ENCODE peak calls at places on chromosomes 12 and 14, in eight cellular contexts. P, X, Z, H, J, T, M and S are unnamed samples.

GRCh38 chr12:41485203-41485602 is 297.1 kb downstream of the PDZRN4 start:
- DNase-seq in T (peak), H (no peak), Z (no peak), P (no peak), X (peak), M (no peak), J (no peak), S (no peak)

GRCh38 chr12:60152756-60153155 is 556.9 kb downstream of the SLC16A7 start:
- DNase-seq in T (no peak), J (no peak), H (no peak), P (no peak), M (no peak), Z (no peak), X (no peak), S (no peak)

GRCh38 chr14:44531648-44532047 is 24.6 kb upstream of the FSCB start:
- DNase-seq in P (peak), H (no peak), Z (no peak), X (no peak), M (peak), J (no peak), T (peak), S (no peak)

GRCh38 chr12:8018666-8019581 is 13.6 kb upstream of the FOXJ2 start:
- DNase-seq in M (peak), H (no peak), J (no peak), X (peak), T (no peak), P (no peak), Z (no peak), S (peak)

GRCh38 chr14:57085801-57086200 is 182.9 kb downstream of the EXOC5 start:
- DNase-seq in Z (no peak), P (no peak), T (no peak), H (no peak), X (no peak), J (no peak), M (no peak), S (no peak)

GRCh38 chr14:64294672-64295413 is 672 bp upstream of the ESR2 start:
- DNase-seq in P (peak), T (peak), J (peak), H (peak), Z (peak), X (peak), M (peak), S (peak)

GRCh38 chr14:77353469-77354141 is 23.3 kb downstream of the TMED8 start:
- DNase-seq in M (no peak), P (no peak), T (no peak), H (no peak), J (no peak), Z (no peak), X (no peak), S (no peak)

GRCh38 chr12:54164402-54165145 is 24.2 kb downstream of the SMUG1 start:
- DNase-seq in P (no peak), Z (no peak), T (no peak), X (no peak), M (no peak), H (no peak), J (no peak), S (no peak)

GRCh38 chr12:56086608-56087007 is 6.6 kb downstream of the ERBB3 start:
- DNase-seq in X (no peak), H (no peak), J (no peak), T (no peak), Z (no peak), P (no peak), M (peak), S (no peak)

GRCh38 chr14:102200690-102201368 is 61.1 kb downstream of the WDR20 start:
- DNase-seq in T (no peak), P (no peak), J (no peak), M (no peak), Z (no peak), H (no peak), X (peak), S (no peak)

GRCh38 chr14:76050250-76050649 is 64.7 kb downstream of the IFT43 start:
- DNase-seq in Z (no peak), T (no peak), J (no peak), M (no peak), P (no peak), X (no peak), H (no peak), S (no peak)

GRCh38 chr14:54330876-54331275 is 65.9 kb upstream of the CDKN3 start:
- DNase-seq in H (no peak), M (no peak), J (no peak), X (no peak), T (no peak), Z (no peak), P (no peak), S (no peak)

GRCh38 chr14:67167420-67168109 is 21.7 kb upstream of the GARIN2 start:
- DNase-seq in J (no peak), X (no peak), P (no peak), M (peak), T (peak), Z (no peak), H (no peak), S (no peak)

GRCh38 chr12:64706366-64706765 is 52.8 kb downstream of the GNS start:
- DNase-seq in P (no peak), H (no peak), T (peak), Z (no peak), M (peak), X (no peak), J (no peak), S (no peak)

GRCh38 chr12:131050463-131051154 is 96.9 kb downstream of the ADGRD1 start:
- DNase-seq in Z (no peak), T (no peak), M (no peak), P (no peak), H (no peak), J (peak), X (no peak), S (no peak)

GRCh38 chr14:45678163-45678562 is 425.2 kb upstream of the MIS18BP1 start:
- DNase-seq in P (no peak), J (no peak), X (no peak), M (no peak), H (no peak), T (no peak), Z (no peak), S (no peak)

GRCh38 chr14:35287481-35288013 is 4.6 kb upstream of the PSMA6 start:
- DNase-seq in M (peak), X (peak), J (no peak), Z (no peak), P (peak), H (peak), T (peak), S (no peak)

GRCh38 chr12:97006585-97006984 is 99.5 kb downstream of the NEDD1 start:
- DNase-seq in X (no peak), M (no peak), Z (no peak), P (no peak), T (no peak), H (no peak), J (no peak), S (no peak)

GRCh38 chr12:108561852-108562347 is 496 bp upstream of the ISCU start:
- DNase-seq in Z (no peak), P (no peak), X (no peak), M (peak), J (no peak), T (no peak), H (no peak), S (no peak)

GRCh38 chr12:28191690-28192089 is 1.4 kb downstream of the CCDC91 start:
- DNase-seq in T (peak), H (no peak), Z (no peak), M (peak), J (no peak), X (peak), P (peak), S (no peak)

GRCh38 chr12:5022465-5023061 is 21.1 kb upstream of the KCNA5 start:
- DNase-seq in Z (no peak), J (peak), T (peak), P (peak), X (peak), M (peak), H (no peak), S (peak)

GRCh38 chr12:127480775-127481314 is 786.1 kb upstream of the TMEM132C start:
- DNase-seq in T (no peak), J (no peak), H (no peak), X (no peak), M (no peak), Z (no peak), P (no peak), S (no peak)

GRCh38 chr12:6849976-6850560 is 1.0 kb downstream of the CDCA3 start:
- DNase-seq in M (no peak), T (no peak), H (no peak), X (no peak), Z (no peak), J (no peak), P (no peak), S (no peak)
- H3K4me3 ChIP-seq in M (peak), T (peak), H (no peak), X (peak), Z (no peak), J (no peak), P (peak), S (peak)

GRCh38 chr12:102958830-102959176 is 1.3 kb downstream of the ASCL1 start:
- DNase-seq in X (no peak), H (no peak), M (no peak), T (no peak), J (no peak), Z (no peak), P (no peak), S (no peak)
- H3K4me3 ChIP-seq in X (peak), H (no peak), M (no peak), T (no peak), J (no peak), Z (no peak), P (no peak), S (peak)

DNA sequence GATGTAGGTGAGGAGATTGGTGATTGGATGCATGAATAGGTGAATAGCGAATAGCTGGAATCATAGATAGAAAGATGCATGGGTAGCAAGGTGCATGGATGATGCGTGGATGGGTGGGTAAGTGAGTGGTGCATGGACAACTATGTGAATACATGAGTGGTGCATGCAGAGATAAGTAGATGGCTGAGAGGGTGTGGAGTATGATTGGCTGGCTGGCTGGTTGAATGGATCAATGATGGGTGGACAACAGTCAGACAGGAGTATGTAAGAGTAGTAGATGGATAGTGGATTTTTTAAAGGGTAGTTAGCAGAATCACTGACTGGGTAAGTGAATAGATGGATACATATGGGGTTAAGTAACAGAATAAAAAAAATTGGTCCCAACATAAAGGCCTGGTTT is 33.9 kb downstream of the SERPINA3 start:
- DNase-seq in P (no peak), J (no peak), M (no peak), H (no peak), T (no peak), Z (no peak), X (no peak), S (no peak)
- H3K4me3 ChIP-seq in P (no peak), J (no peak), M (no peak), H (no peak), T (no peak), Z (no peak), X (no peak), S (no peak)

GRCh38 chr14:89409961-89410360 is 7.1 kb downstream of the FOXN3 start:
- DNase-seq in T (no peak), H (no peak), Z (no peak), J (no peak), M (no peak), X (peak), P (no peak), S (no peak)

GRCh38 chr14:89411976-89412375 is 5.1 kb downstream of the FOXN3 start:
- DNase-seq in X (no peak), H (no peak), J (no peak), Z (no peak), P (no peak), T (no peak), M (no peak), S (no peak)

GRCh38 chr14:89407856-89408255 is 9.2 kb downstream of the FOXN3 start:
- DNase-seq in X (peak), T (no peak), Z (no peak), P (no peak), M (peak), J (no peak), H (no peak), S (no peak)

GRCh38 chr14:89406941-89407340 is 10.1 kb downstream of the FOXN3 start:
- DNase-seq in Z (no peak), T (peak), M (no peak), P (peak), X (no peak), H (no peak), J (no peak), S (peak)

GRCh38 chr14:89408907-89409675 is 7.9 kb downstream of the FOXN3 start:
- DNase-seq in Z (no peak), P (no peak), T (peak), M (no peak), H (no peak), X (no peak), J (no peak), S (peak)
- H3K4me3 ChIP-seq in Z (no peak), P (no peak), T (no peak), M (no peak), H (no peak), X (no peak), J (no peak), S (no peak)

DNA sequence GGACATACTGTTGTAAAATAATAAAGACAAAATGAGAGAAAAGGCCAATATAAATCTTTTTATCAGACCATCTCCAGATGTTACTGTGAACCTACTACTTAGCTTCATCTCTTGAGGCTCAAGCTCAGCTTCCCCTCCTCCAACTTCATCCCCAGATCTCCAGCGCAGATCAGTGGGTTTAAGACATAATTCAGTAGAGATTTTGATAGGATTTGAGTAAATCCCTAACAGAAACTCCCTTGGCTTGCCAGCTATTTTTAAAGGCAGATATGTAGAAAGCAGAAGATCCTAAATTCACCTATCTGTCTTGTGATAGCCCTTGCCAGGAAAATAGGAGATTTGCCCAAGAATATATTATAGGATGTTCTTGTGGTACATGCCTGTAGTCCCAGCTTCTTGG is 236.7 kb downstream of the FBXL14 start:
- DNase-seq in P (no peak), J (no peak), T (no peak), Z (no peak), X (no peak), H (no peak), M (no peak), S (no peak)
- H3K4me3 ChIP-seq in P (no peak), J (no peak), T (no peak), Z (no peak), X (no peak), H (no peak), M (no peak), S (no peak)

DNA sequence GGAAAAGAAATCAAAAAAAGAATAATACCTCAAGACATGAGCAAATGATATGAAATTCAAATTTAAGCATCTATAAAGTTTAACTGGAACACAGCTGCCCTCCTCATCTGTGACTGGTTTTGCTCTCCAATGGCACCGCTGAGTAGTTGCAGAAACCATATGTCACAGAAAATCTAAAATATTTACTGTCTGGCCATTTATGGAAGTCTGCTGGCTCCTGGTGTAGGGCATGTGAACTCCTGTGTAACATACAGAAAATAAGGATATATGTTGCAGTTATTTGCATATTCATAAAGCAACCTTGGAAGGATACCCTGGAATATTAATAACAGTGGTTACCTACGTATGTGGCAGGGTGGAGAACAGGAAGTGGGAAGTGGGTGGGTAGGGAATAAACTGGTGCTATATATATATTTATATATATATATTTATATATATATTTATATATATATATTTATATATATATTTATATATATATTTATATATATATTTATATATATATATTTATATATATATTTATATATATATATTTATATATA is 48.3 kb downstream of the LTBP2 start:
- DNase-seq in M (no peak), Z (no peak), X (no peak), H (no peak), P (no peak), J (no peak), T (no peak), S (no peak)
- H3K4me3 ChIP-seq in M (peak), Z (no peak), X (no peak), H (no peak), P (no peak), J (no peak), T (no peak), S (no peak)

DNA sequence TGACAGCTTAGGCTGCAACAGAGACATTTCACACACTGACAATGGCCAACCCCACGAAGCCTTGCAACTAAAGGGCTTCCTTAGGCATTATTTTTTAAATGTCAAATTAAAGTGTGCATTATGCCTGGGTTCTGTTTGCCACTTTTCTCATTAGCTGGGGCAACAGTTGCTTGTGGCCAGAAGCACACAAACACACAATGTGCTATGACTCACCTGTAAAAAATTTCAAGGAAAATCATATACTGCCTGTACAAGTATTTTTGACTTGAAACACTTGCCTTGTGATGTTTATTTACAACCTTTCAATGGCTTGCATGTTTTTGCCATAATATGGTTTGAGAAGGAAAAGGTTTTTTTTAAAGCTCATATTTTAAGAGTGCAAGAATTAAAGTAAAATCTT is 1.9 kb downstream of the NTN4 start:
- DNase-seq in Z (no peak), J (no peak), X (no peak), P (peak), M (peak), H (no peak), T (peak), S (peak)
- H3K4me3 ChIP-seq in Z (no peak), J (no peak), X (no peak), P (no peak), M (no peak), H (peak), T (peak), S (no peak)

GRCh38 chr12:109594566-109595317 is 21.1 kb downstream of the MVK start:
- DNase-seq in Z (no peak), H (no peak), X (no peak), P (no peak), J (peak), T (no peak), M (no peak), S (no peak)

GRCh38 chr12:109596418-109597244 is 23.0 kb downstream of the MVK start:
- DNase-seq in X (peak), P (no peak), T (no peak), M (no peak), Z (no peak), H (no peak), J (peak), S (no peak)

GRCh38 chr12:109597414-109597794 is 23.8 kb downstream of the MVK start:
- DNase-seq in X (no peak), J (no peak), Z (no peak), M (no peak), P (no peak), H (no peak), T (no peak), S (no peak)

GRCh38 chr12:109597795-109598427 is 24.3 kb downstream of the MVK start:
- DNase-seq in M (peak), Z (peak), X (peak), H (peak), T (peak), J (peak), P (peak), S (peak)

DNA sequence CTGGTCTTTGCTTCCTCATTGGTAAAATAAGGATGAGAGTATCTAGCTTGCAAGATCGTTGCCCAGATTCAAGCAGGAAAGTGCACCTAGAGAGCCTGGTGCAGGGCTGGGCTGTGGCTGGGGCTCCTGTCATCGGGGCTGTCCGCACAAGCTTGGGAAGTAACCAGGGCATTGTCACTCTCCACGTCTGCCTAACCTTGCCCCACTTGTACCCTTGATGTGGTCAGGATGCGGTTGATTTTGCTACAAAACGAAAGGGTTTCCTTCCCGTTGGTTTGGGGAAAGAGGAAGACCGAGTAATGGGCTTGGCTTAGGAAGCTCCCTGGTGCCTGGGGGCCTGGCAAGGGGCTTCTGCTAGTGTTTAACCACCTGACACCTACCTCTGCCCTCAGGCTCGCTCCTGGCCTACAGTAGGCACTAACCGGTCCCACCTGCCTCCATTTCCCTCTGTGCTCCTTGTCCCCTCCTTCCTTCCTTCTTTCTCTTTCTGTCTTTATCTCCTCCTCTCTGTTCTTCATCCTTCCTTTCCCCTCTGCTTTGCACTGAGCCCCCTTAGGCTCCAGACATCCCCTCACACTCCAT is 21.8 kb downstream of the MVK start:
- DNase-seq in P (no peak), T (no peak), M (no peak), Z (no peak), X (peak), H (peak), J (peak), S (no peak)
- H3K4me3 ChIP-seq in P (no peak), T (no peak), M (no peak), Z (no peak), X (no peak), H (no peak), J (no peak), S (no peak)